ENCODE peak calls at places on chromosomes 12 and 14, in five cellular contexts. W is heart left ventricle, J is tibial nerve, C is breast epithelium, R is stomach. T is an unnamed sample.
A peak's percentile ranks its signal among the peaks of the same experiment; 100 is the strongest.

GRCh38 chr12:51218607-51219161 is 822 bp upstream of the POU6F1 start:
- DNase-seq in W (no peak), J (no peak), C (no peak), R (peak; percentile 65), T (no peak)

GRCh38 chr14:53389207-53389606 is 236.1 kb upstream of the DDHD1 start:
- DNase-seq in W (no peak), J (no peak), C (no peak), R (no peak), T (no peak)

GRCh38 chr12:129961111-129961510 is 57.3 kb upstream of the TMEM132D start:
- DNase-seq in W (no peak), J (no peak), C (no peak), R (no peak), T (no peak)

GRCh38 chr14:93906341-93907329 is 20.5 kb upstream of the FAM181A start:
- DNase-seq in W (peak; percentile 43), J (no peak), C (peak; percentile 57), R (peak; percentile 82), T (peak; percentile 24)

GRCh38 chr12:96208801-96209534 is 14.8 kb downstream of the ELK3 start:
- DNase-seq in W (no peak), J (no peak), C (no peak), R (no peak), T (no peak)

GRCh38 chr12:42482820-42483533 is 106.6 kb downstream of the PRICKLE1 start:
- DNase-seq in W (peak; percentile 86), J (peak; percentile 47), C (no peak), R (peak; percentile 71), T (peak; percentile 94)

GRCh38 chr12:103241184-103241583 is 254.6 kb downstream of the C12orf42 start:
- DNase-seq in W (no peak), J (no peak), C (no peak), R (peak; percentile 42), T (no peak)

GRCh38 chr14:32432813-32433538 is 103.9 kb downstream of the AKAP6 start:
- DNase-seq in W (no peak), J (no peak), C (no peak), R (no peak), T (no peak)

GRCh38 chr14:98931911-98932310 is 340.1 kb downstream of the BCL11B start:
- DNase-seq in W (no peak), J (no peak), C (no peak), R (peak; percentile 36), T (no peak)

GRCh38 chr12:114682920-114683708 is 861 bp downstream of the TBX3 start:
- DNase-seq in W (peak; percentile 64), J (no peak), C (no peak), R (peak; percentile 46), T (no peak)

GRCh38 chr14:50501642-50502041 is 30.7 kb downstream of the MAP4K5 start:
- DNase-seq in W (no peak), J (no peak), C (no peak), R (no peak), T (no peak)

GRCh38 chr12:88493651-88494050 is 86.6 kb downstream of the KITLG start:
- DNase-seq in W (no peak), J (no peak), C (no peak), R (no peak), T (no peak)

GRCh38 chr12:124388038-124388676 is 93.3 kb downstream of the RFLNA start:
- DNase-seq in W (no peak), J (no peak), C (no peak), R (no peak), T (no peak)

GRCh38 chr12:46983959-46984833 is 95.2 kb upstream of the PCED1B start:
- DNase-seq in W (no peak), J (no peak), C (no peak), R (no peak), T (no peak)

GRCh38 chr12:42469355-42470006 is 120.1 kb downstream of the PRICKLE1 start:
- DNase-seq in W (no peak), J (no peak), C (no peak), R (no peak), T (no peak)

GRCh38 chr14:24058260-24058950 is 6.6 kb downstream of the CARMIL3 start:
- DNase-seq in W (peak; percentile 31), J (peak; percentile 64), C (no peak), R (peak; percentile 81), T (no peak)

GRCh38 chr12:97140355-97140754 is 233.3 kb downstream of the NEDD1 start:
- DNase-seq in W (no peak), J (no peak), C (no peak), R (no peak), T (no peak)

GRCh38 chr12:12822886-12823285 is 9.7 kb downstream of the DDX47 start:
- DNase-seq in W (no peak), J (no peak), C (no peak), R (no peak), T (peak; percentile 23)

GRCh38 chr12:65886996-65887395 is 62.7 kb downstream of the HMGA2 start:
- DNase-seq in W (no peak), J (no peak), C (no peak), R (no peak), T (no peak)

GRCh38 chr12:29216797-29217583 is 67.9 kb downstream of the FAR2 start:
- DNase-seq in W (no peak), J (no peak), C (no peak), R (no peak), T (no peak)

GRCh38 chr14:58749066-58749669 is 111.4 kb downstream of the DACT1 start:
- DNase-seq in W (no peak), J (no peak), C (no peak), R (peak; percentile 51), T (peak; percentile 28)

GRCh38 chr12:70214972-70215617 is 28.1 kb upstream of the CNOT2 start:
- DNase-seq in W (no peak), J (no peak), C (no peak), R (no peak), T (no peak)

GRCh38 chr14:100067971-100068959 is 3.0 kb downstream of the EVL start:
- DNase-seq in W (peak; percentile 33), J (no peak), C (no peak), R (peak; percentile 67), T (peak; percentile 44)

GRCh38 chr12:7079826-7080125 is 12.5 kb downstream of the C1R start:
- DNase-seq in W (no peak), J (no peak), C (no peak), R (no peak), T (no peak)

GRCh38 chr12:18919826-18920511 is 182.1 kb downstream of the CAPZA3 start:
- DNase-seq in W (no peak), J (no peak), C (no peak), R (no peak), T (no peak)

GRCh38 chr14:23058654-23059504 is 1.6 kb upstream of the CDH24 start:
- DNase-seq in W (no peak), J (no peak), C (no peak), R (no peak), T (peak; percentile 85)

GRCh38 chr12:113198286-113198685 is 12.8 kb downstream of the RITA1 start:
- DNase-seq in W (no peak), J (no peak), C (no peak), R (no peak), T (no peak)

GRCh38 chr12:31238764-31239387 is 87.1 kb downstream of the SINHCAF start:
- DNase-seq in W (peak; percentile 65), J (peak; percentile 74), C (peak; percentile 69), R (peak; percentile 75), T (peak; percentile 59)
- TF ChIP-seq CTCF in W (peak; percentile 54), J (peak; percentile 72), C (peak; percentile 38), R (peak; percentile 53), T (no peak)

GRCh38 chr14:104826858-104827172 is 25.9 kb downstream of the ZBTB42 start:
- DNase-seq in W (peak; percentile 33), J (no peak), C (no peak), R (no peak), T (no peak)
- H3K4me3 ChIP-seq in W (peak overlapping the region; percentile 71), J (peak overlapping the region; percentile 71), C (peak overlapping the region; percentile 76), R (peak overlapping the region; percentile 67), T (no peak overlapping the region)

DNA sequence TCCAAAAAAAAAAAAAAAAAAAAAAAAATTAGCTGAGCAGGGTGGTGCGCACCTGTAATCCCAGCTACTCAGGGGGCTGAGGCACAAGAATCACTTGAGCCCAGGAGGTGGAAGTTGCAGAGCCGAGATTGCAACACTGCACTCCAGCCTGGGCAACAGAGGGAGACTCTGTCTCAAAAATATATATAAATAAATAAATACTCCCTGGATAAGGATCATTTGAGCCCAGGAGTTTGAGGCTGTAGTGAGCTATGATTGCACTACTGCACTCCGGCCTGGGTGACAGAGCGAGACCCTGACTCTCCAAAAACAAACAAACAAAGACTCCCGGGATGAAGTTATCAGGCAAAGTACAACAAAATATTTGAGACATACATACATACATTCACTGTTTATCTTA is 3.3 kb upstream of the NAA25 start:
- DNase-seq in W (no peak), J (no peak), C (no peak), R (no peak), T (no peak)
- TF ChIP-seq POLR2A in W (no peak), J (no peak), C (no peak), R (no peak), T (no peak)

DNA sequence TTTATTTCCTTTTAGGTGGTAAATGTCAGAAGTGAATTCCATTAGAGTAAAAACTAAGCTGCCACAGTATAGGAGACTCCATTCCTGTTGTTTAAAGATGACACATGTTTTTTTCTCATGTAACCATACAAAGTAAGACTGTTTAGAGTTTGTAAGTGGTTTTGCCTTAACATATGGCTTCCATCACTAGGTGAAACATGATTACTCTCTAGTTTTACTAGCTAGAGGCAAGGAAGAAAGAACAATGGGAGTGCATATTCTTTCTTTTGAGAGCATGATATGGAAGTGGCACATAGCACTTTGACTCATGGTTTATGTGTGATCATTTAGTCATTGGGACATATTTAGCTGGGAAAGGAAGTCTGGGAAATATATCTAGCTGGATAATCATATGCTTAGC is 7.7 kb downstream of the ATF7IP start:
- DNase-seq in W (no peak), J (no peak), C (no peak), R (no peak), T (no peak)
- TF ChIP-seq CTCF in W (no peak), J (no peak), C (no peak), R (no peak), T (no peak)

GRCh38 chr12:90897316-90897715 is 57.7 kb downstream of the CCER1 start:
- DNase-seq in W (no peak), J (no peak), C (no peak), R (no peak), T (no peak)
- H3K4me3 ChIP-seq in W (no peak overlapping the region), J (no peak overlapping the region), C (no peak overlapping the region), R (no peak overlapping the region), T (no peak overlapping the region)

DNA sequence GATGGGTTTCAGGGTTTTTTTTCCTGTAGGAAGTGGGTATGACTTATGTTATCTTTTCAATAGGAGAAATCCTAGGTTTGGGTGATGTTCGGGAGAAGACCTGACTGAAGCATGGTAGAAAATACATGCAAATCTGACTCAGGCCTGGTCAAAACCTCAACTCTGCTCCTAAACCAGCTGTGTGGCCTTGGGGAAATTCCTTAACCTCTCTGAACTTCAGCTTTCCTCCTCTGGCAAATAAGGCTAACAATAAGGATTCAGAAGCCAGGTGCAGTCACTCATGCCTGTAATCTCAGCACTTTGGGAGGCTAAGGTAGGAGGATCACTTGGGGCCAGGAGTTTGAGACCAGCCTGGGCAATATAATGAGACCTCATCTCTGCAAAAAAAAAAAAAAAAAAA is 148.5 kb downstream of the PHETA1 start:
- DNase-seq in W (no peak), J (no peak), C (no peak), R (no peak), T (no peak)
- TF ChIP-seq POLR2A in W (no peak), J (no peak), C (no peak), R (no peak), T (no peak)

T was measured in lower leg skin.